ENCODE peak calls at places on chromosomes 4 and X, in ten cellular contexts. R is mammary epithelial cell; F is MV-4-11; H is PC-9; M is aorta; Z is activated CD4-positive, alpha-beta T cell treated with anti-CD3 and anti-CD28 coated beads, Interleukin-2, amount 10 ng/mL, durations not matched to agents 7 days and 5 days; E is ELR; N is uterus; C is NB4; D is T-helper 1 cell. P is an unnamed sample.

GRCh38 chr4:14375816-14376215 is 626.5 kb upstream of the CPEB2 start:
- DNase-seq in Z (no peak), F (no peak), E (peak), D (no peak), H (peak), N (no peak), C (no peak), R (peak), M (no peak), P (no peak)

GRCh38 chr4:23945521-23946017 is 55.7 kb upstream of the PPARGC1A start:
- DNase-seq in Z (no peak), M (no peak), N (no peak), H (no peak), F (peak), C (peak), E (peak), R (peak), D (no peak), P (no peak)

GRCh38 chr4:149719806-149720205 is 95.8 kb downstream of the IQCM start:
- DNase-seq in N (no peak), H (no peak), M (no peak), F (no peak), E (no peak), Z (no peak), D (no peak), C (no peak), R (no peak), P (no peak)

GRCh38 chrX:17564689-17565409 is 172.4 kb upstream of the SCML1 start:
- DNase-seq in E (no peak), R (peak), N (no peak), H (no peak), Z (no peak), C (no peak), M (no peak), D (no peak), F (peak), P (no peak)

GRCh38 chr4:118964891-118965411 is 76.3 kb downstream of the SYNPO2 start:
- DNase-seq in N (peak), E (no peak), R (no peak), M (no peak), C (no peak), Z (no peak), D (no peak), H (no peak), F (peak), P (peak)

GRCh38 chrX:102765794-102766193 is 45.3 kb downstream of the GPRASP3 start:
- DNase-seq in H (no peak), Z (no peak), M (no peak), R (peak), E (peak), N (peak), D (no peak), C (no peak), F (no peak), P (no peak)

GRCh38 chr4:127410201-127410600 is 222.6 kb upstream of the INTU start:
- DNase-seq in F (no peak), E (no peak), D (no peak), C (no peak), R (no peak), M (peak), Z (no peak), N (no peak), H (no peak), P (no peak)

GRCh38 chrX:1885116-1885515 is 270.3 kb downstream of the ASMT start:
- DNase-seq in R (no peak), C (no peak), M (no peak), N (no peak), H (no peak), E (no peak), F (no peak), D (no peak), Z (no peak), P (no peak)

GRCh38 chr4:177161781-177162180 is 147.9 kb upstream of the NEIL3 start:
- DNase-seq in D (no peak), N (no peak), Z (no peak), R (no peak), H (no peak), F (no peak), M (no peak), C (no peak), E (no peak), P (no peak)

GRCh38 chrX:150766351-150767044 is 73.3 kb downstream of the MTMR1 start:
- DNase-seq in Z (no peak), C (peak), M (no peak), F (peak), R (no peak), D (no peak), H (no peak), N (no peak), E (peak), P (no peak)

GRCh38 chr4:47533689-47534347 is 48.7 kb downstream of the ATP10D start:
- DNase-seq in N (no peak), M (no peak), D (no peak), F (peak), H (no peak), R (no peak), E (peak), C (no peak), Z (no peak), P (no peak)

GRCh38 chrX:130079824-130080406 is 30.4 kb downstream of the ELF4 start:
- DNase-seq in M (no peak), D (peak), H (peak), Z (peak), C (peak), E (peak), R (peak), F (peak), N (peak), P (peak)

GRCh38 chrX:10574663-10575062 is 45.7 kb downstream of the MID1 start:
- DNase-seq in R (peak), D (no peak), F (no peak), Z (no peak), C (no peak), N (no peak), M (no peak), E (peak), H (no peak), P (no peak)

GRCh38 chrX:100973411-100973810 is 3.9 kb downstream of the ARL13A start:
- DNase-seq in E (peak), D (no peak), M (no peak), F (no peak), R (peak), Z (no peak), N (no peak), H (no peak), C (no peak), P (no peak)

GRCh38 chrX:114472788-114473187 is 111.1 kb upstream of the HTR2C start:
- DNase-seq in R (no peak), F (no peak), M (no peak), E (no peak), H (no peak), Z (no peak), C (no peak), N (no peak), D (no peak), P (no peak)

GRCh38 chrX:133697656-133698055 is 282.4 kb upstream of the GPC4 start:
- DNase-seq in C (no peak), Z (no peak), R (no peak), N (no peak), M (no peak), H (no peak), F (no peak), E (no peak), D (no peak), P (no peak)

P was measured in ovary.